ENCODE peak calls at places on chromosomes 11 and 22, in ten cellular contexts. Y is neural progenitor cell; D is MM.1S; S is brain microvascular endothelial cell; E is dorsolateral prefrontal cortex; J is AG04449; V is CD8-positive, alpha-beta T cell; G is GM12865; P is fibroblast of pulmonary artery; T is HFF-Myc. R is an unnamed sample.

GRCh38 chr11:36564376-36565032 is 3.3 kb upstream of the RAG1 start:
- DNase-seq in Y (peak), D (peak), S (peak), E (no peak), J (no peak), V (no peak), G (peak), P (peak), T (peak), R (no peak)

GRCh38 chr11:61739413-61739812 is 13.0 kb upstream of the MYRF start:
- DNase-seq in Y (no peak), D (no peak), S (no peak), E (no peak), J (no peak), V (no peak), G (no peak), P (no peak), T (no peak), R (no peak)

GRCh38 chr11:63961608-63962412 is 12.6 kb upstream of the COX8A start:
- DNase-seq in Y (peak), D (no peak), S (peak), E (no peak), J (no peak), V (no peak), G (no peak), P (peak), T (no peak), R (no peak)

GRCh38 chr11:18615628-18616392 is 16.2 kb downstream of the MISFA start:
- DNase-seq in Y (no peak), D (no peak), S (no peak), E (no peak), J (no peak), V (no peak), G (peak), P (no peak), T (no peak), R (peak)

GRCh38 chr22:24409707-24410106 is 17.7 kb upstream of the ADORA2A start:
- DNase-seq in Y (no peak), D (no peak), S (no peak), E (no peak), J (no peak), V (no peak), G (no peak), P (no peak), T (no peak), R (no peak)

GRCh38 chr11:129739339-129739738 is 76.3 kb upstream of the TMEM45B start:
- DNase-seq in Y (no peak), D (no peak), S (no peak), E (no peak), J (no peak), V (no peak), G (no peak), P (no peak), T (no peak), R (no peak)

GRCh38 chr22:29445508-29445907 is 7.1 kb downstream of the RFPL1 start:
- DNase-seq in Y (no peak), D (no peak), S (no peak), E (no peak), J (no peak), V (no peak), G (no peak), P (no peak), T (no peak), R (no peak)

GRCh38 chr11:127345819-127346459 is 345.4 kb upstream of the KIRREL3 start:
- DNase-seq in Y (peak), D (peak), S (peak), E (no peak), J (no peak), V (no peak), G (peak), P (peak), T (peak), R (no peak)

GRCh38 chr11:17544181-17544622 is at the start of gene USH1C:
- DNase-seq in Y (peak), D (no peak), S (no peak), E (no peak), J (no peak), V (no peak), G (no peak), P (no peak), T (no peak), R (no peak)

GRCh38 chr11:65491614-65492386 is 7.0 kb upstream of the MALAT1 start:
- DNase-seq in Y (peak), D (no peak), S (peak), E (peak), J (peak), V (no peak), G (peak), P (peak), T (no peak), R (peak)

DNA sequence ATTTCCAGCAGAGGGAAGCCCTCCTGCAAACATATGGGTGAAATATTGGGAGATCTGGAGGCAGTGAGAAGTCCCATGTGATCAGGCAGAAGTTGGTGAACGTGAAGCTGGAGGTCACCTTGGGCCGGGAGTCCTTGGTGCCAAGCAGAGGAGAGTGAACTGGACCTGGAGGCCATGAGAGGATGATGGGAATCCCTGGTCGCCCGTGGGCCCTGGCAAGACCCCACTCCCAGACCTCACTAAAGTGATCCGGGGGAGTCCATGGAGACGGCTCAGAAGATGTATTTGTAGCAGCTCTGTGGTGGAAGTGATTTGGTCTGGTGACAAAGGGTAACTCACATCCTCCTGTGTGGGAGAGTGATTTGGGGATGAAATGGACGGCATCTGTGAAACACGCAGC is 71.0 kb downstream of the ARHGAP8 start:
- DNase-seq in Y (no peak), D (no peak), S (no peak), E (no peak), J (no peak), V (no peak), G (no peak), P (no peak), T (no peak), R (no peak)
- H3K4me3 ChIP-seq in Y (no peak), D (no peak), S (no peak), E (no peak), J (no peak), V (no peak), G (no peak), P (no peak), T (no peak), R (no peak)

GRCh38 chr22:26477341-26477731 is 6.2 kb downstream of the HPS4 start:
- DNase-seq in Y (no peak), D (no peak), S (peak), E (no peak), J (no peak), V (no peak), G (no peak), P (no peak), T (no peak), R (no peak)

GRCh38 chr22:26479792-26480610 is 3.6 kb downstream of the HPS4 start:
- DNase-seq in Y (no peak), D (no peak), S (no peak), E (no peak), J (no peak), V (no peak), G (peak), P (no peak), T (no peak), R (no peak)

GRCh38 chr22:26481112-26481693 is 2.4 kb downstream of the HPS4 start:
- DNase-seq in Y (no peak), D (no peak), S (no peak), E (no peak), J (no peak), V (no peak), G (no peak), P (no peak), T (no peak), R (no peak)

GRCh38 chr22:26480611-26480932 is 3.0 kb downstream of the HPS4 start:
- DNase-seq in Y (no peak), D (no peak), S (no peak), E (no peak), J (no peak), V (no peak), G (no peak), P (no peak), T (no peak), R (no peak)

DNA sequence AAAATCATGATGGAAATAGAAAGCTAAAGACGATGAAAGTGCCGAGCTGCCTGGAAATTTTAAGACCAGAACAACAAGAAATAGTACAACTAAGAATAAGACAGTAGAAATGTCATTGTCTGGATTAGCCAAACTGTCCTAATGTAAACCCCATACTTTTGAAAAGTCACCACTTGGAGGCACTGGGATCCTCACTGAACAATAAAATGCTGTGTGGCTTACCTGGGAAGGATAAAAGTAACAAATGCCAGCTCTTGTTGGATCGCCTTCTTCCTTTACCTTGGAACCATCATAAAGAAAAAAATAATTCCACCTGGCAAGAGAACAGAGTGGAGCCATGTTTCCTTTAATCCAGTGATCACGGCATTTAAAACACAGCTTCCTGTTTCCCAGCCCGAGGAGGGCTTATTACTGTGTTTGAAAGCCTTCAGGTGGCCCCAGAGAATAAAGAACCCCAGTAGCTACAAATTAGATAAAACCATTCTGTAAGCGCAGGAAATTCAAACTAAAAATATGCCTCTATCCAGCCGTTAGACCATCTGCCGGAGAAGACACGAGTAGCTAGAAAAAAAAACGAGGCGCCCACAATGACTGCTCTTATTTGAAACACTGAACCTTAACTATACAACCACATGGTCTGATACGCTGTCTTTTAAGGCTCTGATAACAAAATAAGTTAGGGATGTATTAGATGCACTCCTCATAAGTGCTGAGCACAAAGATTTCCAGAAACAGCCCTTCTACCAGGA is 4.4 kb downstream of the HPS4 start:
- DNase-seq in Y (no peak), D (no peak), S (no peak), E (no peak), J (no peak), V (no peak), G (peak), P (no peak), T (no peak), R (no peak)
- TF ChIP-seq CTCF in Y (no peak), D (peak), S (no peak), E (no peak), J (no peak), V (no peak), G (no peak), P (no peak), T (no peak), R (no peak)

GRCh38 chr11:12678991-12679390 is 4.8 kb downstream of the TEAD1 start:
- DNase-seq in Y (no peak), D (no peak), S (no peak), E (no peak), J (no peak), V (no peak), G (no peak), P (no peak), T (no peak), R (no peak)
- H3K4me3 ChIP-seq in Y (peak), D (no peak), S (no peak), E (no peak), J (peak), V (no peak), G (no peak), P (no peak), T (peak), R (no peak)

DNA sequence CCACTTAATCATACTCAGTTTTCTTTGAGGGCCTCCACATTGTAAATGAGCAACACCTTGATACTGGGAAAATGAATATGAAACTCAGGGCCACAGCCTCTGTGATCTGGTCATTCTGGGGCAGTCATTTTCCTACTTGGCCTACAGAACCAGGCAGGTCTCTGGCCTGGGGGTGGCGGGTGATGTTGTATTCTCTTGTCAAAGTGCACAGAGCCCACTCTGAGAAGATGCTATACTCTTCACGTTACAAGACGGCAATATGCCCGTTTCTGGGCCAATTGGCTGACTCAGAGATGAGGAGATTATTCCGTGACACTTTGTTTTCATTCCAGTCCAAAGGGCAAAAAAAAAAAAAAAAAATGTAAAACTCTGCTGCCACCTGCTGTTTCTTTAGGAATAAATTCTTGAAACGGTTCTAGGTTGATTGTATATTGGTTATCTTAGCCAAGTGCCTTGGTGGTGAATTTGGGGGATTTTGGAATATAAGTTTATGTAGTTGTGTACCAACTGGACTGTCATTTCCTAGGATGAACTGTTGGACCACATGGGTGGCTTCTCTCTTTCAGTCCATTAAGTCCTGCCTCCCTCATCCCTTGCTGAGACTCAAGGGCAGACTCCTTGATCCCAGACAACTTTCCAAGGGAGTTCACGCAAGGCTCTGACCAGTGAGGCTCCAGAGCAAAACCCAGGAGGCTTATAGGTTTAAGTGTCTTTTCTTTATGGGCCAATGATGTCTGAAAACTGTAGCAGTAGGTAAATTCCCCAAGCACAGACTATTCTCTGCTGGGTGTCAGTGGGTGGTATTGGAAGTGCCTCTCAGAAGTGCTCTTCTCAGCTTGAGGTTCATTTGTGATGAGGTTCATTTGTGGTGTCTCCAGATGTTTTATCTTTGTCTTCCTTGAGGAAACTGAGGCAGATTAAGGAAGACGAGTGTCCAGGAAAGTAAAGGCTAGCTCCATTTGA is 18.2 kb downstream of the ADM start:
- DNase-seq in Y (peak), D (peak), S (peak), E (no peak), J (peak), V (no peak), G (peak), P (peak), T (no peak), R (peak)
- TF ChIP-seq CTCF in Y (peak), D (peak), S (peak), E (peak), J (no peak), V (peak), G (peak), P (peak), T (no peak), R (peak)

GRCh38 chr22:40027191-40028097 is 32.7 kb downstream of the FAM83F start:
- DNase-seq in Y (peak), D (no peak), S (no peak), E (peak), J (no peak), V (no peak), G (no peak), P (no peak), T (no peak), R (no peak)
- H3K4me3 ChIP-seq in Y (no peak), D (no peak), S (no peak), E (no peak), J (no peak), V (no peak), G (no peak), P (no peak), T (no peak), R (no peak)

GRCh38 chr11:79484872-79485271 is 44.0 kb upstream of the TENM4 start:
- DNase-seq in Y (no peak), D (peak), S (no peak), E (no peak), J (no peak), V (no peak), G (no peak), P (no peak), T (no peak), R (no peak)

GRCh38 chr11:79488286-79488685 is 47.5 kb upstream of the TENM4 start:
- DNase-seq in Y (no peak), D (no peak), S (no peak), E (no peak), J (no peak), V (no peak), G (no peak), P (peak), T (no peak), R (no peak)

GRCh38 chr11:79487412-79487811 is 46.6 kb upstream of the TENM4 start:
- DNase-seq in Y (no peak), D (no peak), S (no peak), E (no peak), J (no peak), V (no peak), G (no peak), P (no peak), T (no peak), R (no peak)

GRCh38 chr11:79486239-79486984 is 45.6 kb upstream of the TENM4 start:
- DNase-seq in Y (no peak), D (peak), S (no peak), E (no peak), J (no peak), V (no peak), G (no peak), P (no peak), T (no peak), R (no peak)

GRCh38 chr11:79485694-79486093 is 44.9 kb upstream of the TENM4 start:
- DNase-seq in Y (peak), D (no peak), S (no peak), E (no peak), J (no peak), V (no peak), G (no peak), P (no peak), T (no peak), R (no peak)
- TF ChIP-seq CTCF in Y (no peak), D (no peak), S (no peak), E (no peak), J (no peak), V (no peak), G (no peak), P (no peak), T (no peak), R (no peak)

DNA sequence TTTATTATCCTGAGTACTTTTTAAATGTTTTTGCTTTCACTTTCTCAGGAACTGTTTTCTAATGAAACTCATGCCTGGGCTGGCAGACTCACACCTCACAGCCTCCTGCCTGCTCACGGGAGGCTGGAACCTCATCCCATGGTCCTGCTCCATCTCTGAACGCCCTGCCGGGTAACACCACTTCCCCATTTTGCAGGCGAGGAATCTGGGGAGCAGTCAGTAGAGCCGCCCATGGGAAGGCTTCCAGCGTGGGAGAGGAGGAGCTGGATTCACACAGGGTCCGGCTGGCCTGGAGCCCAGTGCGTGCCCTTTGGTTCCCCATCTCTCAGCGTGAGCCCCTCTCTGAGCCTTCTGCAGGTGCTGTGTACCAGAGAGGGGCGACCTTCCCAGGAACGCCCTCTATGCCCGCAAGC is 53.6 kb downstream of the SCUBE1 start:
- DNase-seq in Y (no peak), D (no peak), S (no peak), E (no peak), J (no peak), V (no peak), G (peak), P (no peak), T (no peak), R (no peak)
- H3K4me3 ChIP-seq in Y (no peak), D (peak), S (no peak), E (no peak), J (no peak), V (no peak), G (no peak), P (peak), T (peak), R (no peak)

GRCh38 chr11:59144579-59145345 is 2.1 kb downstream of the FAM111A start:
- DNase-seq in Y (peak), D (peak), S (peak), E (peak), J (no peak), V (peak), G (peak), P (peak), T (peak), R (peak)
- TF ChIP-seq CTCF in Y (peak), D (peak), S (peak), E (no peak), J (peak), V (no peak), G (peak), P (no peak), T (peak), R (peak)

GRCh38 chr22:40180403-40180802 is 2.7 kb downstream of the TNRC6B start:
- DNase-seq in Y (no peak), D (no peak), S (no peak), E (no peak), J (no peak), V (no peak), G (no peak), P (no peak), T (no peak), R (no peak)

GRCh38 chr22:40183029-40183581 is 5.4 kb downstream of the TNRC6B start:
- DNase-seq in Y (peak), D (no peak), S (peak), E (no peak), J (peak), V (no peak), G (no peak), P (peak), T (no peak), R (no peak)

GRCh38 chr22:40182231-40182835 is 4.6 kb downstream of the TNRC6B start:
- DNase-seq in Y (no peak), D (no peak), S (no peak), E (no peak), J (no peak), V (no peak), G (no peak), P (no peak), T (no peak), R (no peak)

GRCh38 chr22:40179535-40179934 is 1.8 kb downstream of the TNRC6B start:
- DNase-seq in Y (no peak), D (no peak), S (no peak), E (no peak), J (no peak), V (no peak), G (no peak), P (no peak), T (no peak), R (no peak)

DNA sequence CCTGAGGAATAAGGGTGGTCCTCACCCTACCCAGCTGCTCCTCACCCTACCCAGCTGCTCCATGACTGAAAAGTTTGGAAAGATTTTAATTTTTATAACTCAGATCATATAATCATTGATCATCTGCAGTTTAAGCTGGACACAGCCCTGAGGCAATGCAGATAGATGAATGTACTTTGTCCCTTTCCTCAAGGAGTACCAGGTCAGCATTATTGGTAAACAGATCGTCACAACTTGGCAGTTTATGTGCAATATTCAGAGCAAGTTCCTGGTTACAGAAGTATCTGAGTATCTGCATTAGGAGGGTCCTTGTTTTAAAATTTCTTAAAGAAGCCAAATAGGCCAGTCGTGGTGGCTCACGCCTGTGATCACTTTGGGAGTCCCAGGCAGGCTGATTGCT is 3.6 kb downstream of the TNRC6B start:
- DNase-seq in Y (no peak), D (no peak), S (no peak), E (no peak), J (no peak), V (no peak), G (no peak), P (no peak), T (no peak), R (no peak)
- H3K4me3 ChIP-seq in Y (no peak), D (no peak), S (no peak), E (no peak), J (no peak), V (no peak), G (no peak), P (no peak), T (no peak), R (no peak)